ENCODE peak calls at places on chromosomes 6 and 20, in nine cellular contexts. One of them, this sample, is unnamed.

GRCh38 chr6:151689499-151690201 is 117.8 kb upstream of the ESR1 start:
- DNase-seq in adipocyte: no peak
- DNase-seq in bronchial epithelial cell: no peak
- DNase-seq in mucosa of descending colon: no peak
- DNase-seq in glomerular endothelial cell: no peak
- DNase-seq in WTC11: no peak
- DNase-seq in stimulated activated naive CD8-positive, alpha-beta T cell treated with anti-CD3 and anti-CD28 coated beads, Interleukin-15, amount 100 ng/mL, for 72 hours: no peak
- DNase-seq in activated T-cell treated with anti-CD3 and anti-CD28 coated beads, Interleukin-2, amount 50 U/mL, for 72 hours: no peak
- DNase-seq in activated CD4-positive, alpha-beta T cell treated with anti-CD3 and anti-CD28 coated beads, Interleukin-2, amount 50 U/mL, for 1 hour: no peak
- DNase-seq in this sample: no peak

GRCh38 chr20:5933802-5934436 is 16.4 kb downstream of the TRMT6 start:
- DNase-seq in bronchial epithelial cell: peak; percentile 37
- DNase-seq in adipocyte: peak; percentile 7
- DNase-seq in activated CD4-positive, alpha-beta T cell treated with anti-CD3 and anti-CD28 coated beads, Interleukin-2, amount 50 U/mL, for 1 hour: no peak
- DNase-seq in glomerular endothelial cell: no peak
- DNase-seq in mucosa of descending colon: no peak
- DNase-seq in WTC11: no peak
- DNase-seq in activated T-cell treated with anti-CD3 and anti-CD28 coated beads, Interleukin-2, amount 50 U/mL, for 72 hours: no peak
- DNase-seq in stimulated activated naive CD8-positive, alpha-beta T cell treated with anti-CD3 and anti-CD28 coated beads, Interleukin-15, amount 100 ng/mL, for 72 hours: no peak
- DNase-seq in this sample: peak; percentile 24

GRCh38 chr6:113924199-113924791 is 46.7 kb downstream of the HDAC2 start:
- DNase-seq in WTC11: no peak
- DNase-seq in stimulated activated naive CD8-positive, alpha-beta T cell treated with anti-CD3 and anti-CD28 coated beads, Interleukin-15, amount 100 ng/mL, for 72 hours: no peak
- DNase-seq in bronchial epithelial cell: no peak
- DNase-seq in activated CD4-positive, alpha-beta T cell treated with anti-CD3 and anti-CD28 coated beads, Interleukin-2, amount 50 U/mL, for 1 hour: no peak
- DNase-seq in adipocyte: peak; percentile 46
- DNase-seq in glomerular endothelial cell: no peak
- DNase-seq in mucosa of descending colon: no peak
- DNase-seq in activated T-cell treated with anti-CD3 and anti-CD28 coated beads, Interleukin-2, amount 50 U/mL, for 72 hours: no peak
- DNase-seq in this sample: no peak

GRCh38 chr6:12543953-12544352 is 172.6 kb upstream of the PHACTR1 start:
- DNase-seq in activated CD4-positive, alpha-beta T cell treated with anti-CD3 and anti-CD28 coated beads, Interleukin-2, amount 50 U/mL, for 1 hour: no peak
- DNase-seq in stimulated activated naive CD8-positive, alpha-beta T cell treated with anti-CD3 and anti-CD28 coated beads, Interleukin-15, amount 100 ng/mL, for 72 hours: no peak
- DNase-seq in mucosa of descending colon: no peak
- DNase-seq in WTC11: no peak
- DNase-seq in activated T-cell treated with anti-CD3 and anti-CD28 coated beads, Interleukin-2, amount 50 U/mL, for 72 hours: no peak
- DNase-seq in adipocyte: no peak
- DNase-seq in glomerular endothelial cell: no peak
- DNase-seq in bronchial epithelial cell: no peak
- DNase-seq in this sample: no peak

GRCh38 chr20:21315138-21315537 is 12.0 kb downstream of the XRN2 start:
- DNase-seq in mucosa of descending colon: no peak
- DNase-seq in adipocyte: peak; percentile 32
- DNase-seq in bronchial epithelial cell: peak; percentile 96
- DNase-seq in activated CD4-positive, alpha-beta T cell treated with anti-CD3 and anti-CD28 coated beads, Interleukin-2, amount 50 U/mL, for 1 hour: no peak
- DNase-seq in stimulated activated naive CD8-positive, alpha-beta T cell treated with anti-CD3 and anti-CD28 coated beads, Interleukin-15, amount 100 ng/mL, for 72 hours: peak; percentile 20
- DNase-seq in WTC11: no peak
- DNase-seq in activated T-cell treated with anti-CD3 and anti-CD28 coated beads, Interleukin-2, amount 50 U/mL, for 72 hours: peak; percentile 68
- DNase-seq in glomerular endothelial cell: no peak
- DNase-seq in this sample: no peak

GRCh38 chr20:58224097-58224496 is 4.4 kb downstream of the ANKRD60 start:
- DNase-seq in activated CD4-positive, alpha-beta T cell treated with anti-CD3 and anti-CD28 coated beads, Interleukin-2, amount 50 U/mL, for 1 hour: no peak
- DNase-seq in glomerular endothelial cell: no peak
- DNase-seq in mucosa of descending colon: no peak
- DNase-seq in bronchial epithelial cell: no peak
- DNase-seq in stimulated activated naive CD8-positive, alpha-beta T cell treated with anti-CD3 and anti-CD28 coated beads, Interleukin-15, amount 100 ng/mL, for 72 hours: no peak
- DNase-seq in adipocyte: no peak
- DNase-seq in activated T-cell treated with anti-CD3 and anti-CD28 coated beads, Interleukin-2, amount 50 U/mL, for 72 hours: peak; percentile 63
- DNase-seq in WTC11: no peak
- DNase-seq in this sample: no peak

GRCh38 chr6:1679691-1680068 is 70.0 kb downstream of the FOXC1 start:
- DNase-seq in adipocyte: no peak
- DNase-seq in mucosa of descending colon: no peak
- DNase-seq in activated CD4-positive, alpha-beta T cell treated with anti-CD3 and anti-CD28 coated beads, Interleukin-2, amount 50 U/mL, for 1 hour: no peak
- DNase-seq in activated T-cell treated with anti-CD3 and anti-CD28 coated beads, Interleukin-2, amount 50 U/mL, for 72 hours: no peak
- DNase-seq in glomerular endothelial cell: no peak
- DNase-seq in bronchial epithelial cell: no peak
- DNase-seq in stimulated activated naive CD8-positive, alpha-beta T cell treated with anti-CD3 and anti-CD28 coated beads, Interleukin-15, amount 100 ng/mL, for 72 hours: no peak
- DNase-seq in WTC11: no peak
- DNase-seq in this sample: no peak

GRCh38 chr6:129115491-129115890 is 232.6 kb downstream of the LAMA2 start:
- DNase-seq in glomerular endothelial cell: no peak
- DNase-seq in activated T-cell treated with anti-CD3 and anti-CD28 coated beads, Interleukin-2, amount 50 U/mL, for 72 hours: no peak
- DNase-seq in bronchial epithelial cell: no peak
- DNase-seq in WTC11: no peak
- DNase-seq in mucosa of descending colon: no peak
- DNase-seq in adipocyte: no peak
- DNase-seq in activated CD4-positive, alpha-beta T cell treated with anti-CD3 and anti-CD28 coated beads, Interleukin-2, amount 50 U/mL, for 1 hour: no peak
- DNase-seq in stimulated activated naive CD8-positive, alpha-beta T cell treated with anti-CD3 and anti-CD28 coated beads, Interleukin-15, amount 100 ng/mL, for 72 hours: no peak
- DNase-seq in this sample: no peak

GRCh38 chr6:18861182-18861581 is 474.0 kb downstream of the RNF144B start:
- DNase-seq in WTC11: no peak
- DNase-seq in mucosa of descending colon: no peak
- DNase-seq in activated T-cell treated with anti-CD3 and anti-CD28 coated beads, Interleukin-2, amount 50 U/mL, for 72 hours: no peak
- DNase-seq in activated CD4-positive, alpha-beta T cell treated with anti-CD3 and anti-CD28 coated beads, Interleukin-2, amount 50 U/mL, for 1 hour: no peak
- DNase-seq in adipocyte: no peak
- DNase-seq in bronchial epithelial cell: peak; percentile 58
- DNase-seq in stimulated activated naive CD8-positive, alpha-beta T cell treated with anti-CD3 and anti-CD28 coated beads, Interleukin-15, amount 100 ng/mL, for 72 hours: no peak
- DNase-seq in glomerular endothelial cell: no peak
- DNase-seq in this sample: no peak

GRCh38 chr20:57471496-57472210 is 53.3 kb downstream of the CTCFL start:
- DNase-seq in activated T-cell treated with anti-CD3 and anti-CD28 coated beads, Interleukin-2, amount 50 U/mL, for 72 hours: no peak
- DNase-seq in stimulated activated naive CD8-positive, alpha-beta T cell treated with anti-CD3 and anti-CD28 coated beads, Interleukin-15, amount 100 ng/mL, for 72 hours: no peak
- DNase-seq in activated CD4-positive, alpha-beta T cell treated with anti-CD3 and anti-CD28 coated beads, Interleukin-2, amount 50 U/mL, for 1 hour: no peak
- DNase-seq in WTC11: no peak
- DNase-seq in mucosa of descending colon: no peak
- DNase-seq in adipocyte: no peak
- DNase-seq in glomerular endothelial cell: no peak
- DNase-seq in bronchial epithelial cell: no peak
- DNase-seq in this sample: no peak

GRCh38 chr6:165308926-165309731 is at the start of gene C6orf118:
- DNase-seq in WTC11: peak; percentile 84
- DNase-seq in adipocyte: peak; percentile 32
- DNase-seq in stimulated activated naive CD8-positive, alpha-beta T cell treated with anti-CD3 and anti-CD28 coated beads, Interleukin-15, amount 100 ng/mL, for 72 hours: no peak
- DNase-seq in mucosa of descending colon: peak; percentile 45
- DNase-seq in glomerular endothelial cell: peak; percentile 52
- DNase-seq in bronchial epithelial cell: peak; percentile 45
- DNase-seq in activated CD4-positive, alpha-beta T cell treated with anti-CD3 and anti-CD28 coated beads, Interleukin-2, amount 50 U/mL, for 1 hour: no peak
- DNase-seq in activated T-cell treated with anti-CD3 and anti-CD28 coated beads, Interleukin-2, amount 50 U/mL, for 72 hours: no peak
- DNase-seq in this sample: peak; percentile 32

GRCh38 chr20:64176548-64177419 is 12.5 kb downstream of the MYT1 start:
- DNase-seq in bronchial epithelial cell: no peak
- DNase-seq in activated CD4-positive, alpha-beta T cell treated with anti-CD3 and anti-CD28 coated beads, Interleukin-2, amount 50 U/mL, for 1 hour: no peak
- DNase-seq in glomerular endothelial cell: no peak
- DNase-seq in stimulated activated naive CD8-positive, alpha-beta T cell treated with anti-CD3 and anti-CD28 coated beads, Interleukin-15, amount 100 ng/mL, for 72 hours: no peak
- DNase-seq in adipocyte: no peak
- DNase-seq in activated T-cell treated with anti-CD3 and anti-CD28 coated beads, Interleukin-2, amount 50 U/mL, for 72 hours: no peak
- DNase-seq in WTC11: no peak
- DNase-seq in mucosa of descending colon: no peak
- DNase-seq in this sample: no peak

GRCh38 chr6:7426447-7427169 is 37.0 kb downstream of the RIOK1 start:
- DNase-seq in stimulated activated naive CD8-positive, alpha-beta T cell treated with anti-CD3 and anti-CD28 coated beads, Interleukin-15, amount 100 ng/mL, for 72 hours: no peak
- DNase-seq in activated CD4-positive, alpha-beta T cell treated with anti-CD3 and anti-CD28 coated beads, Interleukin-2, amount 50 U/mL, for 1 hour: no peak
- DNase-seq in glomerular endothelial cell: no peak
- DNase-seq in mucosa of descending colon: no peak
- DNase-seq in bronchial epithelial cell: no peak
- DNase-seq in WTC11: no peak
- DNase-seq in adipocyte: no peak
- DNase-seq in activated T-cell treated with anti-CD3 and anti-CD28 coated beads, Interleukin-2, amount 50 U/mL, for 72 hours: no peak
- DNase-seq in this sample: no peak

GRCh38 chr6:114240800-114241199 is 102.0 kb downstream of the HS3ST5 start:
- DNase-seq in adipocyte: no peak
- DNase-seq in glomerular endothelial cell: no peak
- DNase-seq in mucosa of descending colon: no peak
- DNase-seq in bronchial epithelial cell: peak; percentile 68
- DNase-seq in activated T-cell treated with anti-CD3 and anti-CD28 coated beads, Interleukin-2, amount 50 U/mL, for 72 hours: no peak
- DNase-seq in WTC11: no peak
- DNase-seq in stimulated activated naive CD8-positive, alpha-beta T cell treated with anti-CD3 and anti-CD28 coated beads, Interleukin-15, amount 100 ng/mL, for 72 hours: no peak
- DNase-seq in activated CD4-positive, alpha-beta T cell treated with anti-CD3 and anti-CD28 coated beads, Interleukin-2, amount 50 U/mL, for 1 hour: no peak
- DNase-seq in this sample: no peak

GRCh38 chr6:111482236-111482958 is 621 bp downstream of the REV3L start:
- DNase-seq in glomerular endothelial cell: no peak
- DNase-seq in adipocyte: peak; percentile 72
- DNase-seq in bronchial epithelial cell: no peak
- DNase-seq in mucosa of descending colon: peak; percentile 63
- DNase-seq in WTC11: peak; percentile 23
- DNase-seq in activated T-cell treated with anti-CD3 and anti-CD28 coated beads, Interleukin-2, amount 50 U/mL, for 72 hours: peak; percentile 59
- DNase-seq in activated CD4-positive, alpha-beta T cell treated with anti-CD3 and anti-CD28 coated beads, Interleukin-2, amount 50 U/mL, for 1 hour: peak; percentile 37
- DNase-seq in stimulated activated naive CD8-positive, alpha-beta T cell treated with anti-CD3 and anti-CD28 coated beads, Interleukin-15, amount 100 ng/mL, for 72 hours: peak; percentile 61
- DNase-seq in this sample: peak; percentile 54

GRCh38 chr20:24742989-24743388 is 206.1 kb upstream of the CST7 start:
- DNase-seq in adipocyte: no peak
- DNase-seq in mucosa of descending colon: no peak
- DNase-seq in bronchial epithelial cell: no peak
- DNase-seq in WTC11: no peak
- DNase-seq in stimulated activated naive CD8-positive, alpha-beta T cell treated with anti-CD3 and anti-CD28 coated beads, Interleukin-15, amount 100 ng/mL, for 72 hours: no peak
- DNase-seq in activated T-cell treated with anti-CD3 and anti-CD28 coated beads, Interleukin-2, amount 50 U/mL, for 72 hours: no peak
- DNase-seq in glomerular endothelial cell: no peak
- DNase-seq in activated CD4-positive, alpha-beta T cell treated with anti-CD3 and anti-CD28 coated beads, Interleukin-2, amount 50 U/mL, for 1 hour: no peak
- DNase-seq in this sample: no peak

GRCh38 chr6:47235964-47236760 is 73.5 kb downstream of the TNFRSF21 start:
- DNase-seq in activated CD4-positive, alpha-beta T cell treated with anti-CD3 and anti-CD28 coated beads, Interleukin-2, amount 50 U/mL, for 1 hour: no peak
- DNase-seq in bronchial epithelial cell: no peak
- DNase-seq in adipocyte: no peak
- DNase-seq in WTC11: no peak
- DNase-seq in activated T-cell treated with anti-CD3 and anti-CD28 coated beads, Interleukin-2, amount 50 U/mL, for 72 hours: no peak
- DNase-seq in mucosa of descending colon: peak; percentile 47
- DNase-seq in stimulated activated naive CD8-positive, alpha-beta T cell treated with anti-CD3 and anti-CD28 coated beads, Interleukin-15, amount 100 ng/mL, for 72 hours: no peak
- DNase-seq in glomerular endothelial cell: no peak
- DNase-seq in this sample: no peak

GRCh38 chr20:8646026-8646425 is 422.9 kb upstream of the PLCB4 start:
- DNase-seq in activated T-cell treated with anti-CD3 and anti-CD28 coated beads, Interleukin-2, amount 50 U/mL, for 72 hours: no peak
- DNase-seq in bronchial epithelial cell: peak; percentile 89
- DNase-seq in glomerular endothelial cell: peak; percentile 84
- DNase-seq in activated CD4-positive, alpha-beta T cell treated with anti-CD3 and anti-CD28 coated beads, Interleukin-2, amount 50 U/mL, for 1 hour: no peak
- DNase-seq in mucosa of descending colon: no peak
- DNase-seq in WTC11: no peak
- DNase-seq in adipocyte: no peak
- DNase-seq in stimulated activated naive CD8-positive, alpha-beta T cell treated with anti-CD3 and anti-CD28 coated beads, Interleukin-15, amount 100 ng/mL, for 72 hours: no peak
- DNase-seq in this sample: no peak

GRCh38 chr6:81226957-81227356 is 525.5 kb downstream of the TENT5A start:
- DNase-seq in stimulated activated naive CD8-positive, alpha-beta T cell treated with anti-CD3 and anti-CD28 coated beads, Interleukin-15, amount 100 ng/mL, for 72 hours: no peak
- DNase-seq in WTC11: no peak
- DNase-seq in activated CD4-positive, alpha-beta T cell treated with anti-CD3 and anti-CD28 coated beads, Interleukin-2, amount 50 U/mL, for 1 hour: no peak
- DNase-seq in glomerular endothelial cell: no peak
- DNase-seq in activated T-cell treated with anti-CD3 and anti-CD28 coated beads, Interleukin-2, amount 50 U/mL, for 72 hours: no peak
- DNase-seq in adipocyte: no peak
- DNase-seq in mucosa of descending colon: no peak
- DNase-seq in bronchial epithelial cell: no peak
- DNase-seq in this sample: no peak

GRCh38 chr20:9359561-9360308 is 154.7 kb upstream of the LAMP5 start:
- DNase-seq in WTC11: peak; percentile 35
- DNase-seq in glomerular endothelial cell: peak; percentile 42
- DNase-seq in activated T-cell treated with anti-CD3 and anti-CD28 coated beads, Interleukin-2, amount 50 U/mL, for 72 hours: peak; percentile 0
- DNase-seq in activated CD4-positive, alpha-beta T cell treated with anti-CD3 and anti-CD28 coated beads, Interleukin-2, amount 50 U/mL, for 1 hour: no peak
- DNase-seq in adipocyte: peak; percentile 79
- DNase-seq in mucosa of descending colon: peak; percentile 47
- DNase-seq in bronchial epithelial cell: peak; percentile 56
- DNase-seq in stimulated activated naive CD8-positive, alpha-beta T cell treated with anti-CD3 and anti-CD28 coated beads, Interleukin-15, amount 100 ng/mL, for 72 hours: no peak
- DNase-seq in this sample: no peak

GRCh38 chr6:55998586-55998985 is 123.2 kb upstream of the BMP5 start:
- DNase-seq in mucosa of descending colon: no peak
- DNase-seq in glomerular endothelial cell: no peak
- DNase-seq in stimulated activated naive CD8-positive, alpha-beta T cell treated with anti-CD3 and anti-CD28 coated beads, Interleukin-15, amount 100 ng/mL, for 72 hours: no peak
- DNase-seq in WTC11: no peak
- DNase-seq in adipocyte: peak; percentile 53
- DNase-seq in activated T-cell treated with anti-CD3 and anti-CD28 coated beads, Interleukin-2, amount 50 U/mL, for 72 hours: no peak
- DNase-seq in activated CD4-positive, alpha-beta T cell treated with anti-CD3 and anti-CD28 coated beads, Interleukin-2, amount 50 U/mL, for 1 hour: no peak
- DNase-seq in bronchial epithelial cell: no peak
- DNase-seq in this sample: no peak

GRCh38 chr20:38927902-38928578 is 1.8 kb downstream of the FAM83D start:
- DNase-seq in activated CD4-positive, alpha-beta T cell treated with anti-CD3 and anti-CD28 coated beads, Interleukin-2, amount 50 U/mL, for 1 hour: no peak
- DNase-seq in glomerular endothelial cell: no peak
- DNase-seq in WTC11: no peak
- DNase-seq in stimulated activated naive CD8-positive, alpha-beta T cell treated with anti-CD3 and anti-CD28 coated beads, Interleukin-15, amount 100 ng/mL, for 72 hours: no peak
- DNase-seq in adipocyte: no peak
- DNase-seq in mucosa of descending colon: peak; percentile 65
- DNase-seq in bronchial epithelial cell: peak; percentile 51
- DNase-seq in activated T-cell treated with anti-CD3 and anti-CD28 coated beads, Interleukin-2, amount 50 U/mL, for 72 hours: no peak
- DNase-seq in this sample: no peak

GRCh38 chr6:16200231-16200941 is 38.0 kb upstream of the GMPR start:
- DNase-seq in mucosa of descending colon: no peak
- DNase-seq in activated CD4-positive, alpha-beta T cell treated with anti-CD3 and anti-CD28 coated beads, Interleukin-2, amount 50 U/mL, for 1 hour: no peak
- DNase-seq in WTC11: no peak
- DNase-seq in glomerular endothelial cell: no peak
- DNase-seq in adipocyte: peak; percentile 30
- DNase-seq in stimulated activated naive CD8-positive, alpha-beta T cell treated with anti-CD3 and anti-CD28 coated beads, Interleukin-15, amount 100 ng/mL, for 72 hours: no peak
- DNase-seq in bronchial epithelial cell: no peak
- DNase-seq in activated T-cell treated with anti-CD3 and anti-CD28 coated beads, Interleukin-2, amount 50 U/mL, for 72 hours: no peak
- DNase-seq in this sample: peak; percentile 5

GRCh38 chr20:1293641-1294379 is 27.7 kb downstream of the SNPH start:
- DNase-seq in glomerular endothelial cell: no peak
- DNase-seq in activated T-cell treated with anti-CD3 and anti-CD28 coated beads, Interleukin-2, amount 50 U/mL, for 72 hours: no peak
- DNase-seq in mucosa of descending colon: no peak
- DNase-seq in stimulated activated naive CD8-positive, alpha-beta T cell treated with anti-CD3 and anti-CD28 coated beads, Interleukin-15, amount 100 ng/mL, for 72 hours: no peak
- DNase-seq in bronchial epithelial cell: no peak
- DNase-seq in WTC11: no peak
- DNase-seq in activated CD4-positive, alpha-beta T cell treated with anti-CD3 and anti-CD28 coated beads, Interleukin-2, amount 50 U/mL, for 1 hour: no peak
- DNase-seq in adipocyte: no peak
- DNase-seq in this sample: no peak

GRCh38 chr20:4813076-4813838 is 91.5 kb downstream of the PRND start:
- DNase-seq in glomerular endothelial cell: no peak
- DNase-seq in mucosa of descending colon: peak; percentile 74
- DNase-seq in WTC11: no peak
- DNase-seq in adipocyte: no peak
- DNase-seq in activated CD4-positive, alpha-beta T cell treated with anti-CD3 and anti-CD28 coated beads, Interleukin-2, amount 50 U/mL, for 1 hour: peak; percentile 18
- DNase-seq in activated T-cell treated with anti-CD3 and anti-CD28 coated beads, Interleukin-2, amount 50 U/mL, for 72 hours: peak; percentile 33
- DNase-seq in stimulated activated naive CD8-positive, alpha-beta T cell treated with anti-CD3 and anti-CD28 coated beads, Interleukin-15, amount 100 ng/mL, for 72 hours: peak; percentile 19
- DNase-seq in bronchial epithelial cell: no peak
- DNase-seq in this sample: no peak

GRCh38 chr20:36793294-36794115 is 19.9 kb upstream of the DSN1 start:
- DNase-seq in glomerular endothelial cell: no peak
- DNase-seq in mucosa of descending colon: no peak
- DNase-seq in WTC11: no peak
- DNase-seq in activated CD4-positive, alpha-beta T cell treated with anti-CD3 and anti-CD28 coated beads, Interleukin-2, amount 50 U/mL, for 1 hour: no peak
- DNase-seq in adipocyte: no peak
- DNase-seq in bronchial epithelial cell: no peak
- DNase-seq in activated T-cell treated with anti-CD3 and anti-CD28 coated beads, Interleukin-2, amount 50 U/mL, for 72 hours: no peak
- DNase-seq in stimulated activated naive CD8-positive, alpha-beta T cell treated with anti-CD3 and anti-CD28 coated beads, Interleukin-15, amount 100 ng/mL, for 72 hours: no peak
- DNase-seq in this sample: no peak